ENCODE peak calls at places on chromosomes 11 and 22, in four cellular contexts. R, O, U and Z are unnamed samples.

GRCh38 chr11:111063711-111064110 is 181.8 kb upstream of the POU2AF2 start:
- DNase-seq in R (no peak), O (no peak), U (no peak), Z (peak)

GRCh38 chr11:8018742-8019631 is 31.9 kb downstream of the EIF3F start:
- DNase-seq in R (peak), O (peak), U (peak), Z (peak)

GRCh38 chr11:69468911-69469885 is 12.3 kb upstream of the LINC01488 start:
- DNase-seq in R (no peak), O (no peak), U (no peak), Z (no peak)

GRCh38 chr11:75499423-75500305 is 26.1 kb downstream of the GDPD5 start:
- DNase-seq in R (no peak), O (peak), U (no peak), Z (no peak)

GRCh38 chr11:93823210-93823609 is 27.2 kb downstream of the VSTM5 start:
- DNase-seq in R (no peak), O (no peak), U (no peak), Z (no peak)

GRCh38 chr22:42969348-42969975 is 45.5 kb downstream of the PACSIN2 start:
- DNase-seq in R (no peak), O (no peak), U (no peak), Z (no peak)

GRCh38 chr11:61659413-61660196 is 20.6 kb upstream of the DAGLA start:
- DNase-seq in R (no peak), O (no peak), U (no peak), Z (no peak)

GRCh38 chr22:21970037-21970799 is 12.4 kb downstream of the TOP3B start:
- DNase-seq in R (no peak), O (no peak), U (no peak), Z (no peak)

GRCh38 chr11:83006877-83007330 is 64.8 kb downstream of the RAB30 start:
- DNase-seq in R (no peak), O (no peak), U (peak), Z (no peak)

DNA sequence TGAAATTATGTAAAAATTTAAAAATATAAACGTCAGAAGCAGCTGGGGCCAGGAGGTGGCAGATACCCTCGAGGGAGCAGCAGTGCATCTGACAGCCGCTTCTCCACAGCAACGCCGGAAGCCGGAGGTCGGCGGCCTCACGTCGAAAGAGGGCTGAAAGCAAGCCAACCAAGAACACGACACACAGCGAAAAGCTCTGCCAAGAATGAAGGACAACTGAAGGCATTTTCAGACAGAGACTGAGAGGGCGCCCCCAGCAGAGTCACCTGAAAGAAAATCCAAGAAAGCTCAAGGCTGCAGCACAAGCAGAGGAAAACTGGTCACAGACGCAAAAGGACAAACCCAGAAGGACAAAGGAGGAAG is 34.4 kb upstream of the MOB2 start:
- DNase-seq in R (no peak), O (no peak), U (no peak), Z (no peak)
- H3K4me3 ChIP-seq in R (no peak), O (no peak), U (no peak), Z (no peak)

DNA sequence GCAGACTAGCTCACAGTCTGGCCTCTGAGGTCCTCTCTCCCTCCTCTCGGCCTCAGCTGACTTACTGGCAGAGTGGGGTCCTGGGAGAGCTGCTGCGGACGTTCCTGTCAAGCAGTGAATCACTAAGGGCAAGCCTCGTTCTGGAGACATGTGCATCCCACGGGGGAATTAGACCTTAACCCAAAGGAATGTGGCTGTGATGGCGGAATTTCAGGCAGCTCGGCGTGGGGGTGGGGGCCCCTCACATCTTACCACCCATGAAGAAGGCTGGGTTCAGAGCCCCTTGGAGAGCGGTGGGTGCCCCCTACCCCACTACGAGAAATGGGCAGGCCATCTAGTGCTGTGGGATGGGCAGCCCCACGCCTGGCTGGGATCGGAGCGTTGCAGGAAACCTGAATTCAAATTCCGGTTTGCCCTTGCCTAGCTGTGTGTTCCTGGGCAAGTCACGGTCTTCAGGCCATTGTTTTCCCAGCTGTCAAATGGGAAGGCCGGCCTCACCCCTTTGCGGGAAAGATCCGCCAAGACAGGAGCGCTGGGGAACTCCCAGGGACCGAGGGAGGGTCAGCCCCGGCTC is 559 bp downstream of the LRRC32 start:
- DNase-seq in R (peak), O (peak), U (no peak), Z (no peak)
- H3K4me3 ChIP-seq in R (peak), O (peak), U (no peak), Z (peak)

DNA sequence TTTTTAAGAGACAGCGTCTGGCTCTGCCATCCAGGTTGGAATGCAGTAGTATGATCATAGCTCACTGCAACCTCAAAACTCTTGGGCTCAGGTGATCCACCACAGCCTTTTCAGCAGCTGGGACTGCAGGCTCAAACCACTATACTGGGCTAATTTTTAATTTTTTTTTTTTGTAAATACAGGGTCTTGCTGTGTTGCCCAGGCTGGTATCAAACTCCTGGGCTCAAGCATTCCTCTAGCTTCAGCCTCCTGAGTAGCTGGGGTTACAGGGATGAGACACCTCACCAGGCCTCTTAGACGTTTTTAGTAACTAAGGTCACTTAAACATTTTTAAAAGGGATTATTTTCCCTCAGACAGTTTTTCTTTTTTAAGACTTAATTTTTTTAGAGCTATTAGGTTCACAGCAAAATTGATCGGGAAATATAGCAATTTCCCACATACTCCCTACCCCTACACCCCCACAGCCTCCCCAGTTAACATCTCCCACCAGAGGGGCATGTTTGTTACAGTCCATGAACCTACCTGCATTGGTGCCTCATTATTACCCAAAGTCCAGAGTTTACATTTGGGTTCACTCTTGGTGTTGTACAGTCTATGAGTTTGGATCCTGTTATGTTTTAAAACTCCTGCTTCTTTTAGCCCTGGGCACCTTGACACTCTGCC is 3.9 kb downstream of the BCR start:
- DNase-seq in R (no peak), O (no peak), U (no peak), Z (no peak)
- H3K4me3 ChIP-seq in R (no peak), O (no peak), U (no peak), Z (peak)

DNA sequence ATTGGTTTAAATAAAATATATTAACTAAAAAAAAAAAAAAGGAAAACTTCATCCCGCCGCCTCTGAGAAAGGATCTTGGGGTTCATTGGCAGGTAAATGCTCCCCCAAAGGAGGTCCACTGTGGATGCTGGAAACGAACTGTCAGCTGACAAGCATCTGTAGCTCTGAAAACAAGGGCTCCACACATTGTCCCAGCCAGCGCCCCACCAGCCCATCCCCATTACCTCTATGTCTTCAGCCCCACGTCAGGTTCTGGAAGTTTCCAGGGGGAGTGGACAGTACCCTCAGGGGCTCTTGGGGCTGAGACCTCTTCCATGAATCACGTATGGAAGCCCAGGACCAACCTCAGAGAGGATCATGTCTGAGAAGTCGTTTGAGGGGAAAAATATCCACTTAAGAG is 66.4 kb upstream of the WNT7B start:
- DNase-seq in R (peak), O (peak), U (no peak), Z (no peak)
- H3K4me3 ChIP-seq in R (peak), O (no peak), U (no peak), Z (no peak)

GRCh38 chr11:67356551-67356866 is 3.2 kb upstream of the POLD4 start:
- DNase-seq in R (peak), O (no peak), U (no peak), Z (no peak)

GRCh38 chr11:67353317-67354313 is at the start of gene POLD4:
- DNase-seq in R (peak), O (peak), U (peak), Z (peak)

GRCh38 chr11:67354314-67355022 is 1.1 kb upstream of the POLD4 start:
- DNase-seq in R (peak), O (peak), U (peak), Z (peak)

GRCh38 chr11:67355794-67356550 is 2.6 kb upstream of the POLD4 start:
- DNase-seq in R (peak), O (no peak), U (no peak), Z (peak)

DNA sequence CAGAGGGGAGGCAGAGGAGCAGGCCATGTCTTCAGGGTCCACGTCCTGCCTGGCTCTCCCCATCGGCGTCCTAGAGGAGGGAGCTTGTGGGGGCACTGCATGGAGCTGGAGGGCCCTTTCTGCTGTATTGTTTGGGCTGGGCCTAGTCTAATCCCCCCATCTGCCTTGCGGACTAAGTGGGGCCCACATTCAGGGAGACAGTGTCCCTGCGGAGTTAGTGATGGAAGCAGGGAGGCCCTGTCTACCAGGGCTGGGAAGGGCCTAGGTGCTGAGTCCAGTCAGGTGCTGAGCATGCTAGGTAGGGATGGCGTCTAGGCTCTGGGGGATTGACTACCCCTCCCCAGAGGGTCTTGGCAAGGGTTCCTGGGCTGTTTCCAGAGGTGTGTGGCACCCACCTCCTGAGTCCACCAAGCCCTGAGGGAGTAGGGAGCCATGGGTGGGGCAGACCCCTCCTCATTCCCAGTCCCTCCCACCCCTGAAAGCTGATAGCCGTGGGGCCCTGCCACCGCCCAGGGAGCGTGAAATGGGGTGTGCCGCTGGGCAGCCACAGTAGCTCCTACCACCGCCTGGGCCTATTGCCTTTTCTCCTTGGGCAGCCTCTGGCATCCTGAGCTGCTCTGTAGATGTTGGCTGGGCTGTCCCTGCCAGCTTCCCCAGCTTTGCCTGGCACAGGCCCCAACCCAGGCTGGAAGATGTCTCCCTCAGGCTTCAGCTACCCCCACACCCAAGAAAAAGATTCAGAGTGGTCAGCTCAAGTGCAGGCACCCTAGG is 1.9 kb upstream of the POLD4 start:
- DNase-seq in R (peak), O (no peak), U (no peak), Z (peak)
- H3K4me3 ChIP-seq in R (no peak), O (no peak), U (no peak), Z (no peak)

GRCh38 chr22:50675553-50676199 is 3.1 kb downstream of the SHANK3 start:
- DNase-seq in R (no peak), O (no peak), U (no peak), Z (no peak)
- H3K4me3 ChIP-seq in R (no peak), O (no peak), U (no peak), Z (no peak)

GRCh38 chr11:66868726-66869291 is 11.9 kb downstream of the LRFN4 start:
- DNase-seq in R (no peak), O (no peak), U (peak), Z (peak)
- H3K4me3 ChIP-seq in R (no peak), O (no peak), U (no peak), Z (no peak)

GRCh38 chr22:17980638-17981051 is 43.7 kb downstream of the MICAL3 start:
- DNase-seq in R (no peak), O (no peak), U (peak), Z (peak)
- H3K4me3 ChIP-seq in R (no peak), O (no peak), U (no peak), Z (no peak)

DNA sequence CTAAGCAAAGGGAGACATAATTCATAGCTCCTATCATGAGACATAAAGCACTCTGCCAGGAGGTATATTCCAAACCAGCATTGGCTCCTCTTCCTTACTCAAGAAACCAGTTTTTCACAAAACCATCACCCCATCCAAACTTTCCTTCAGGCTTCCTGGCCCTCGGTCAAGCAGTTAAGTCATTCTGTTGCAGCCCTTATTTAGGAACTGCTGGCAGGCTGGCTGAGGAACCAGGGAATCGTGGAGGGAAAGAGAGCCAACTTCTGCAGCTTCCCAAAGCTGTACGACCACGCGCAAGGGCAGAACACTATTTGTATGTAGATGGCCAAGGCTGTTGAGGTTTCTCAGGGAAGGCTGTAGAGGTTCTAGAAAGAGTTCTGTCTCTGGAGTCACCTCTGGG is 669 bp downstream of the IFT46 start:
- DNase-seq in R (no peak), O (no peak), U (peak), Z (no peak)
- H3K4me3 ChIP-seq in R (peak), O (no peak), U (peak), Z (no peak)

GRCh38 chr11:130737866-130738431 is 178.3 kb downstream of the SNX19 start:
- DNase-seq in R (no peak), O (no peak), U (peak), Z (no peak)
- H3K4me3 ChIP-seq in R (no peak), O (no peak), U (no peak), Z (no peak)